ENCODE peak calls at places on chromosomes 12 and 14, in four cellular contexts. F, Q, B and J are unnamed samples.
A peak's percentile ranks its signal among the peaks of the same experiment; 100 is the strongest.

GRCh38 chr12:103997277-103997900 is 31.7 kb downstream of the TDG start:
- DNase-seq in F (peak; percentile 22), Q (no peak), B (no peak), J (no peak)

GRCh38 chr14:70872678-70873020 is 34.6 kb upstream of the PCNX1 start:
- DNase-seq in F (no peak), Q (no peak), B (no peak), J (no peak)

GRCh38 chr12:101619868-101620761 is 25.3 kb downstream of the MYBPC1 start:
- DNase-seq in F (no peak), Q (no peak), B (no peak), J (no peak)

GRCh38 chr12:124923906-124924734 is 9.7 kb upstream of the UBC start:
- DNase-seq in F (peak; percentile 82), Q (peak; percentile 84), B (no peak), J (no peak)

GRCh38 chr12:78530065-78530765 is 334.4 kb upstream of the SYT1 start:
- DNase-seq in F (peak; percentile 38), Q (peak; percentile 33), B (no peak), J (peak; percentile 29)

GRCh38 chr12:47636908-47637780 is 68.7 kb downstream of the RPAP3 start:
- DNase-seq in F (no peak), Q (peak; percentile 96), B (peak; percentile 86), J (no peak)

GRCh38 chr14:71488703-71489141 is 443.5 kb upstream of the RGS6 start:
- DNase-seq in F (peak; percentile 90), Q (no peak), B (no peak), J (no peak)

GRCh38 chr12:75792687-75793086 is 238.9 kb downstream of the PHLDA1 start:
- DNase-seq in F (peak; percentile 35), Q (no peak), B (no peak), J (no peak)

GRCh38 chr12:104825408-104825807 is 132.7 kb downstream of the SLC41A2 start:
- DNase-seq in F (peak; percentile 6), Q (peak; percentile 35), B (no peak), J (no peak)

GRCh38 chr12:46246021-46246700 is 22.7 kb downstream of the SLC38A1 start:
- DNase-seq in F (no peak), Q (no peak), B (no peak), J (no peak)

GRCh38 chr14:68688872-68689371 is 103.9 kb downstream of the ZFP36L1 start:
- DNase-seq in F (peak; percentile 76), Q (no peak), B (peak; percentile 50), J (peak; percentile 23)

GRCh38 chr14:105864116-105864515 is 337.7 kb downstream of the TMEM121 start:
- DNase-seq in F (no peak), Q (peak; percentile 10), B (no peak), J (no peak)

GRCh38 chr12:107929436-107929835 is 154.9 kb downstream of the ASCL4 start:
- DNase-seq in F (peak; percentile 10), Q (peak; percentile 68), B (no peak), J (peak; percentile 8)

GRCh38 chr12:6215932-6216494 is 15.8 kb downstream of the CD9 start:
- DNase-seq in F (peak; percentile 33), Q (peak; percentile 80), B (no peak), J (no peak)

GRCh38 chr12:90275088-90275487 is 566.5 kb upstream of the ATP2B1 start:
- DNase-seq in F (no peak), Q (no peak), B (no peak), J (no peak)

GRCh38 chr12:52581066-52581465 is 7.4 kb upstream of the KRT74 start:
- DNase-seq in F (no peak), Q (no peak), B (no peak), J (no peak)

GRCh38 chr14:103204852-103205540 is 81.7 kb downstream of the TNFAIP2 start:
- DNase-seq in F (peak; percentile 28), Q (no peak), B (no peak), J (no peak)

GRCh38 chr14:22653012-22653621 is 9.0 kb upstream of the OR6J1 start:
- DNase-seq in F (peak; percentile 74), Q (peak; percentile 86), B (peak; percentile 84), J (peak; percentile 63)

GRCh38 chr14:95545769-95546168 is 10.9 kb downstream of the GLRX5 start:
- DNase-seq in F (peak; percentile 97), Q (no peak), B (no peak), J (no peak)

GRCh38 chr12:78209851-78210493 is 379.3 kb downstream of the NAV3 start:
- DNase-seq in F (peak; percentile 21), Q (no peak), B (no peak), J (no peak)

GRCh38 chr12:13093191-13093849 is 10.1 kb downstream of the GSG1 start:
- DNase-seq in F (peak; percentile 62), Q (no peak), B (no peak), J (no peak)

GRCh38 chr12:122811777-122812176 is 23.5 kb upstream of the HIP1R start:
- DNase-seq in F (no peak), Q (no peak), B (no peak), J (no peak)

GRCh38 chr12:56157201-56158028 is 744 bp upstream of the MYL6 start:
- DNase-seq in F (peak; percentile 83), Q (peak; percentile 89), B (peak; percentile 79), J (peak; percentile 83)

GRCh38 chr14:104681689-104682074 is 7.7 kb upstream of the INF2 start:
- DNase-seq in F (peak; percentile 81), Q (peak; percentile 94), B (peak; percentile 91), J (peak; percentile 63)

GRCh38 chr12:807041-807717 is 54.8 kb downstream of the WNK1 start:
- DNase-seq in F (no peak), Q (no peak), B (no peak), J (no peak)

GRCh38 chr14:96824283-96824682 is 27.1 kb downstream of the VRK1 start:
- DNase-seq in F (peak; percentile 83), Q (no peak), B (no peak), J (no peak)

GRCh38 chr14:104317975-104318557 is 179.7 kb downstream of the KIF26A start:
- DNase-seq in F (no peak), Q (no peak), B (no peak), J (no peak)

GRCh38 chr12:130522244-130522834 is 184.7 kb downstream of the PIWIL1 start:
- DNase-seq in F (no peak), Q (no peak), B (no peak), J (no peak)

GRCh38 chr12:44780221-44780770 is 95.8 kb downstream of the NELL2 start:
- DNase-seq in F (no peak), Q (no peak), B (no peak), J (no peak)

GRCh38 chr14:31787377-31787776 is 226.2 kb downstream of the NUBPL start:
- DNase-seq in F (peak; percentile 11), Q (no peak), B (no peak), J (no peak)

GRCh38 chr14:102219316-102219715 is 79.6 kb downstream of the WDR20 start:
- DNase-seq in F (no peak), Q (no peak), B (peak; percentile 39), J (no peak)

GRCh38 chr12:16389594-16389993 is 42.1 kb downstream of the MGST1 start:
- DNase-seq in F (peak; percentile 88), Q (no peak), B (no peak), J (no peak)

GRCh38 chr12:112747501-112747900 is 44.0 kb upstream of the RPH3A start:
- DNase-seq in F (no peak), Q (no peak), B (no peak), J (no peak)

GRCh38 chr12:123269395-123269892 is 2.2 kb downstream of the CDK2AP1 start:
- DNase-seq in F (peak; percentile 61), Q (peak; percentile 78), B (peak; percentile 81), J (peak; percentile 82)

GRCh38 chr14:50768693-50769092 is 62.3 kb downstream of the NIN start:
- DNase-seq in F (peak; percentile 35), Q (no peak), B (no peak), J (no peak)

GRCh38 chr12:53966070-53966384 is 6.9 kb upstream of the HOXC11 start:
- DNase-seq in F (no peak), Q (peak; percentile 81), B (no peak), J (no peak)

DNA sequence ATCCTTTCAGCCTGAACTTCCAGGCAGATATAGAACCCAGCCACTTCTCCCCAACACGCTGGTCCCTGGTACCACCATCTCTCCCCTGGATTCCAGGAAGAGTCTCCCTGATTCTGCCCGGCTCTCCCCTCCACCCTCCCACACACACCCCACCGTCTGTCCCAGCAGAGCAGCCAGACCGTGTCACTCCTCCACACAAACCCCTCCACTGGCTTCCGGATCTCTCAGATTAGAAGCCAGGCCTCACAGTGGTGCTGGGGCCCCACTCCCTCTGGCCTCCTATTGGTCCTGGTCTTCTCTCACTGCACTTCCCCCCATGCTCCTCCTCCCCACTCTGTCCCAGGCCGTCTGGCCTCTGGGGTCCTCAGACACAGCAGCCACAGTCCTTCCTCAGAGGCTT is 52.4 kb upstream of the CDKN3 start:
- DNase-seq in F (no peak), Q (no peak), B (no peak), J (no peak)
- H2BK15ac ChIP-seq in F (no peak overlapping the region), Q (no peak overlapping the region), B (no peak overlapping the region), J (peak overlapping the region; percentile 49)

DNA sequence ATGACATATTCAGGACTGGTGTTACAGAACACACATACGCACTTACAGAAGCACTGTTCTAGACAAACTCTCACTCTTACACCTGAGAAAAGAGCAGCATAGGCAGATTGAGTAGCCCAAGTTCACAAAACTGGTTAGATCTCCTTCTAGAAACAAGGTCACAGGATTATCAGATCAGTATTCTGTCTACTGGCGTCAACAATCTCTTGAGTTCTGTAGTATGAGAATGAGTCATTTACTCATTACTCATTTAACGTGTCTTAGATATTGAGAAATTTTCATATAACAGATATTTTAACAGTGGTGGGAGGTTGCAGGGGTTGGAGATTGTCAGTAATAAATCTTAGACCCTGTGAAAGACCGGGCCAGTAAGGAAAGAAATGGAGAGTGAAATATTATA is 2.8 kb upstream of the TSPAN8 start:
- DNase-seq in F (no peak), Q (no peak), B (no peak), J (no peak)
- H3K14ac ChIP-seq in F (no peak overlapping the region), Q (no peak overlapping the region), B (no peak overlapping the region), J (no peak overlapping the region)

DNA sequence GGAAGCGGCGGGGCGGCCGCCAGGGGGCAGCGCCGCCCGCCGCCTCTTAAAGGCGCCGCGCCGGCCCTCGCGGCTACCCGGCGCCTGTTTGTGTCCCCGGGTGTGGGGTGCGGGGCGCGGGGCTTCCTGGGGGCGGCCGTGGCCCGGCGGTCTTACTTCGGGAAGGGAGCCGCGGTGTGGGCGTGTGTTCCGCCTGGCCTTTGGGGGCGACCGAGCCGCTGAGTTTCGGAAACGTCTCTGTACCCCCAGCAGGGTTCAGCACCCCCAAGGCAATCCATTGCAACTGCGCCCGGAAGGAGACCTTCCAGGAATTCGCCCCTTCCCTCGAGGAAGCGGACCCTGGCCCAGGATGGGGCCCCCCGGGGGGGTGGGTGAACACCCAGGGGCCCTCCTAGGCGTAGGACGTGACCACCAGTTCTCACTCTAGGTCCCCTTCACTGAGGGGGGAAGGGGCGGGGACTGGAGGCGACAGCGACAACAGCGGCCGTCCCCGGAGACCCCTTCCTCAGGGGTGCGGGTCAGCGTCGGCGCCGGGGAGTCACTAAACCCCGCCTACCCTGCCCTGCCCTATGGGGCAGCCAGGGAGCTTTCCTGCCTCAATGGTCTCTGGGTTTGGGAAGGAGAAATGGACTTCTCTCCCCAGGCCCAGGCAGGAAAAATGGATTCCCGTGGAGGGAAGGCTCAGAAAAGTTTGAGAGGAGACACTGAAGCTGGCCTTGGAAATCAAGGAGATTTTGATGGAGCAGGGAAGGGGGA is at the start of gene ITPK1:
- DNase-seq in F (peak; percentile 41), Q (peak; percentile 69), B (peak; percentile 79), J (peak; percentile 74)
- H2BK15ac ChIP-seq in F (no peak within 1 kb of the TSS), Q (no peak within 1 kb of the TSS), B (peak within 1 kb of the TSS; percentile 2), J (no peak within 1 kb of the TSS)

GRCh38 chr12:22124987-22125386 is 79.0 kb downstream of the CMAS start:
- DNase-seq in F (no peak), Q (no peak), B (no peak), J (no peak)
- H3K14ac ChIP-seq in F (no peak overlapping the region), Q (no peak overlapping the region), B (no peak overlapping the region), J (no peak overlapping the region)

GRCh38 chr12:64451687-64452558 is at the start of gene TBK1:
- DNase-seq in F (peak; percentile 84), Q (peak; percentile 95), B (peak; percentile 95), J (peak; percentile 89)
- H2BK15ac ChIP-seq in F (no peak within 1 kb of the TSS), Q (no peak within 1 kb of the TSS), B (no peak within 1 kb of the TSS), J (peak within 1 kb of the TSS; percentile 81)

GRCh38 chr14:99645545-99646505 is 896 bp downstream of the HHIPL1 start:
- DNase-seq in F (no peak), Q (no peak), B (peak; percentile 54), J (no peak)
- H3K14ac ChIP-seq in F (no peak overlapping the region), Q (no peak overlapping the region), B (no peak overlapping the region), J (peak overlapping the region; percentile 99)